ENCODE peak calls at places on chromosomes 16 and 17, in four cellular contexts. U is bronchial epithelial cell, B is cardiac fibroblast, C is OCI-LY7. K is an unnamed sample.

GRCh38 chr17:13582776-13583414 is 18.8 kb downstream of the HS3ST3A1 start:
- DNase-seq in U (no peak), B (no peak), C (peak; percentile 10), K (no peak)

GRCh38 chr16:89847056-89847929 is 19.0 kb downstream of the SPIRE2 start:
- DNase-seq in C (no peak), B (no peak), U (no peak), K (peak; percentile 11)

GRCh38 chr17:77948690-77949114 is 9.8 kb upstream of the TNRC6C start:
- DNase-seq in B (peak; percentile 57), U (peak; percentile 39), C (no peak), K (no peak)

GRCh38 chr16:85809645-85810044 is 10.2 kb downstream of the COX4I1 start:
- DNase-seq in B (no peak), U (no peak), C (no peak), K (no peak)

GRCh38 chr16:78127130-78127529 is 27.7 kb downstream of the WWOX start:
- DNase-seq in C (no peak), B (peak; percentile 67), U (no peak), K (no peak)

GRCh38 chr17:74603032-74603635 is 11.1 kb upstream of the CD300LD start:
- DNase-seq in B (no peak), U (no peak), C (no peak), K (no peak)

GRCh38 chr16:14460726-14461125 is 169.3 kb downstream of the PARN start:
- DNase-seq in U (no peak), C (no peak), B (no peak), K (no peak)

GRCh38 chr17:83067718-83068261 is 11.6 kb upstream of the METRNL start:
- DNase-seq in B (peak; percentile 41), C (no peak), U (no peak), K (no peak)

GRCh38 chr17:47324224-47325020 is 667 bp downstream of the EFCAB13 start:
- DNase-seq in U (peak; percentile 37), B (peak; percentile 51), C (peak; percentile 70), K (peak; percentile 62)

GRCh38 chr17:81515530-81516041 is 3.0 kb upstream of the ACTG1 start:
- DNase-seq in B (no peak), U (no peak), C (no peak), K (no peak)

GRCh38 chr17:44077595-44077909 is 7.0 kb downstream of the G6PC3 start:
- DNase-seq in C (no peak), U (no peak), B (no peak), K (no peak)

GRCh38 chr17:58688521-58688920 is 3.3 kb downstream of the TEX14 start:
- DNase-seq in U (no peak), B (no peak), C (no peak), K (no peak)

GRCh38 chr16:55265926-55266325 is 58.1 kb upstream of the IRX6 start:
- DNase-seq in B (no peak), C (no peak), U (no peak), K (no peak)

GRCh38 chr17:10151667-10152496 is 46.5 kb downstream of the GAS7 start:
- DNase-seq in C (no peak), U (no peak), B (peak; percentile 34), K (no peak)

GRCh38 chr16:87060026-87060986 is 256.9 kb downstream of the C16orf95 start:
- DNase-seq in C (peak; percentile 35), U (no peak), B (peak; percentile 66), K (peak; percentile 57)

GRCh38 chr17:9768381-9768934 is 22.9 kb downstream of the DHRS7C start:
- DNase-seq in C (peak; percentile 50), B (peak; percentile 52), U (peak; percentile 37), K (peak; percentile 64)

GRCh38 chr17:8223356-8224063 is 13.1 kb upstream of the AURKB start:
- DNase-seq in B (peak; percentile 59), C (peak; percentile 74), U (peak; percentile 33), K (peak; percentile 46)

GRCh38 chr16:54460254-54460860 is 173.8 kb upstream of the IRX3 start:
- DNase-seq in U (no peak), C (no peak), B (no peak), K (no peak)

GRCh38 chr16:58651965-58652348 is 22.3 kb upstream of the CNOT1 start:
- DNase-seq in B (no peak), C (no peak), U (peak; percentile 10), K (no peak)

GRCh38 chr16:73878616-73879015 is 418.0 kb upstream of the PSMD7 start:
- DNase-seq in U (peak; percentile 76), B (peak; percentile 84), C (peak; percentile 29), K (peak; percentile 37)

GRCh38 chr16:20946015-20946629 is 45.6 kb downstream of the LYRM1 start:
- DNase-seq in B (no peak), C (no peak), U (no peak), K (no peak)

GRCh38 chr16:85484337-85485295 is 128.5 kb upstream of the GSE1 start:
- DNase-seq in B (no peak), C (no peak), U (no peak), K (no peak)

GRCh38 chr17:81526662-81527571 is 1.3 kb upstream of the FSCN2 start:
- DNase-seq in C (no peak), B (no peak), U (no peak), K (no peak)

GRCh38 chr17:12492450-12492849 is 173.2 kb upstream of the MYOCD start:
- DNase-seq in U (peak; percentile 38), C (no peak), B (peak; percentile 67), K (no peak)

GRCh38 chr16:86033016-86033474 is 134.1 kb downstream of the IRF8 start:
- DNase-seq in U (no peak), C (no peak), B (no peak), K (no peak)

GRCh38 chr16:86062271-86062965 is 163.5 kb downstream of the IRF8 start:
- DNase-seq in U (no peak), B (no peak), C (no peak), K (no peak)

GRCh38 chr17:35555695-35556094 is 4.9 kb downstream of the SLFN14 start:
- DNase-seq in U (no peak), C (no peak), B (peak; percentile 4), K (peak; percentile 15)

GRCh38 chr17:42675348-42675983 is 1.3 kb downstream of the PLEKHH3 start:
- DNase-seq in U (no peak), B (no peak), C (peak; percentile 33), K (no peak)

GRCh38 chr16:84361546-84361945 is 6.8 kb upstream of the ATP2C2 start:
- DNase-seq in C (no peak), U (no peak), B (no peak), K (no peak)

GRCh38 chr16:89430436-89431157 is 59.8 kb downstream of the ANKRD11 start:
- DNase-seq in U (no peak), C (no peak), B (no peak), K (no peak)

GRCh38 chr16:47073223-47074155 is 70.3 kb downstream of the NETO2 start:
- DNase-seq in B (no peak), C (no peak), U (no peak), K (peak; percentile 24)

DNA sequence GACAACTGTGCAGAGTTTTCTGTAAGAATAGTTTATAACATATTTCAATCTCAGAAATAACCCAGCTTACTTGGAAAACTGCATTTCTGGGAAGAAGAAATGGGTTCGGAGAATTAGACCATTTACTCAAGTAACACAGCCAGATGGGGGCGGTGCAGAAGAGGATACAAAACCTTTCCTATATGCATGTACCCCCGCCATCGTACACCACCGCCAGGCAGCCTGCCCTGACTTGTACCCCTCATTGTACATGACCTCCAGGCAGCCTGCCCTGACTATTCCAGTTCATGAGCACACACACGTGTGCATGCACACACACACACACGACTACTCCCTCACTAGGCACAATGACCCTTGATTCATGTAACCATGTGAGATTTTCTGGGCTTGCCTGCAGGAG is 154.0 kb downstream of the C16orf78 start:
- DNase-seq in U (no peak), C (no peak), B (peak; percentile 16), K (no peak)
- TF ChIP-seq CTCF in U (no peak), C (peak; percentile 23), B (no peak), K (no peak)

GRCh38 chr16:30931068-30931655 is 7.8 kb downstream of the FBXL19 start:
- DNase-seq in C (no peak), U (no peak), B (no peak), K (no peak)
- TF ChIP-seq CTCF in C (no peak), U (no peak), B (no peak), K (no peak)

GRCh38 chr17:63082273-63082861 is 116.3 kb downstream of the TANC2 start:
- DNase-seq in C (no peak), U (no peak), B (peak; percentile 76), K (no peak)
- TF ChIP-seq CTCF in C (peak; percentile 68), U (no peak), B (peak; percentile 33), K (no peak)

DNA sequence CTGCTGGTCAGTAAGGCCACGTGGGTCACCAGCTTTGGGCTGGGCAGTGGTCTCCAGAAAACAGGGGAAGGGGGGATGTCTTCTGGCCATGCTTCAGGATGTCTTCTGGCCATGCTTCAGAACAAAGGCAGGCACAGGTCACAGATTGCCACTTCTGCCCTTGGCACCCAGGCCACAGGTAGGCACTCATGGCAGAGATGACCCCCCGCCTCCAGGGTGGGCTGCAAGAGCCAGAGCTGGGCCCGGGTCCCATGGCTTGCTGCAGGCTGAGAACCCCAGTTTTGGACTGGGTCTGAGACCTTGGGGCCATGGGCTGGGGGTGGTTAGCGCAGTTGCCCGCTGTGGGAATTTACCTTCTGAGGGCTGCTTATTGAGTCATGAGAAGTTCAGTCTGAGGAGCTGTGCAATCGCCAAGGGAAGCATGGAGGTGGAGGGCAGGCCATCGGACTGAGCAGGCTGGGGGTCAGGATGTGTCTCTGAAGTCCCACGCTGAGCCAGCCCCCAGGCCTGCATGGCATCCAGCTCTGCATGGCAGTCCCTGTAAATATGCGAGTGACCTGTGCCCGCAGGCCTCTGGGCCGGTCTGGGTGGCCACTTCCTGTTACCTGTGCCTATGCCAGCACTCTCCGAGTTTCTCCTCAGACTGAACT is 1.6 kb downstream of the ANKRD13B start:
- DNase-seq in U (no peak), B (no peak), C (no peak), K (no peak)
- TF ChIP-seq CTCF in U (no peak), B (no peak), C (peak; percentile 1), K (no peak)

GRCh38 chr17:17269926-17270773 is 10.9 kb downstream of the COPS3 start:
- DNase-seq in U (peak; percentile 12), B (no peak), C (peak; percentile 17), K (no peak)
- TF ChIP-seq CTCF in U (peak; percentile 34), B (peak; percentile 30), C (peak; percentile 75), K (peak; percentile 30)

K was measured in GM20000.